ENCODE peak calls at places on chromosomes 12 and 14, in seven cellular contexts. F is cardiac muscle cell; N is brain microvascular endothelial cell; J is pancreas; X is transverse colon; A is tibial artery; T is naive thymus-derived CD4-positive, alpha-beta T cell. E is an unnamed sample. For H3K36me3, the result is how much of the 10 kb centered on the place peaks cover.

GRCh38 chr12:12399161-12399560 is 42.3 kb downstream of the BORCS5 start:
- DNase-seq in T (no peak), F (no peak), A (no peak), J (no peak), X (no peak), N (no peak), E (no peak)

GRCh38 chr12:26429070-26429691 is 233.8 kb downstream of the SSPN start:
- DNase-seq in X (no peak), J (no peak), F (no peak), T (no peak), A (no peak), N (no peak), E (no peak)

GRCh38 chr14:93720981-93721483 is 67.3 kb downstream of the PRIMA1 start:
- DNase-seq in T (no peak), A (peak), F (no peak), X (no peak), J (no peak), N (no peak), E (no peak)

GRCh38 chr12:124236651-124237050 is 58.2 kb upstream of the RFLNA start:
- DNase-seq in F (no peak), A (no peak), J (no peak), N (peak), T (no peak), X (peak), E (no peak)

GRCh38 chr14:35122696-35123387 is 490 bp downstream of the PRORP start:
- DNase-seq in F (no peak), A (no peak), N (peak), J (no peak), X (no peak), T (no peak), E (no peak)

GRCh38 chr12:124461851-124462623 is 105.4 kb downstream of the NCOR2 start:
- DNase-seq in X (no peak), T (no peak), N (no peak), A (no peak), F (no peak), J (no peak), E (no peak)

GRCh38 chr12:120630139-120630895 is 10.1 kb upstream of the CABP1 start:
- DNase-seq in J (no peak), T (no peak), F (no peak), X (no peak), N (no peak), A (no peak), E (no peak)

GRCh38 chr12:105622220-105622619 is 291.7 kb downstream of the C12orf75 start:
- DNase-seq in T (no peak), A (no peak), X (no peak), F (no peak), N (no peak), J (no peak), E (no peak)

GRCh38 chr12:120376009-120376408 is 7.0 kb upstream of the MSI1 start:
- DNase-seq in A (no peak), X (no peak), N (no peak), T (no peak), F (no peak), J (no peak), E (no peak)

GRCh38 chr12:88258396-88258795 is 116.3 kb downstream of the TMTC3 start:
- DNase-seq in T (no peak), F (no peak), A (no peak), J (no peak), X (no peak), N (no peak), E (no peak)

GRCh38 chr12:131592972-131593371 is 117.9 kb upstream of the SFSWAP start:
- DNase-seq in N (no peak), A (no peak), X (no peak), T (no peak), J (no peak), F (peak), E (no peak)

GRCh38 chr14:73492661-73493060 is 1.9 kb downstream of the RIOX1 start:
- DNase-seq in X (no peak), J (no peak), A (no peak), N (no peak), T (no peak), F (no peak), E (no peak)

GRCh38 chr14:101034986-101035385 is 131.5 kb upstream of the RTL1 start:
- DNase-seq in F (no peak), X (no peak), T (no peak), J (no peak), N (no peak), A (peak), E (no peak)

GRCh38 chr12:19288603-19289244 is 150.6 kb upstream of the AEBP2 start:
- DNase-seq in X (no peak), A (no peak), F (peak), N (no peak), T (no peak), J (no peak), E (no peak)

GRCh38 chr12:95943231-95943842 is at the start of gene AMDHD1:
- DNase-seq in X (peak), J (peak), F (peak), A (peak), T (peak), N (peak), E (peak)

GRCh38 chr14:35285168-35285990 is 6.8 kb upstream of the PSMA6 start:
- DNase-seq in N (no peak), T (no peak), A (no peak), X (no peak), F (no peak), J (no peak), E (no peak)

GRCh38 chr14:75279739-75280447 is 1.3 kb downstream of the FOS start:
- DNase-seq in A (peak), X (peak), T (peak), F (no peak), N (no peak), J (peak), E (peak)

GRCh38 chr14:78399316-78399889 is 229.2 kb downstream of the NRXN3 start:
- DNase-seq in J (no peak), A (no peak), X (no peak), N (peak), T (no peak), F (peak), E (no peak)

GRCh38 chr14:102958461-102958860 is 36.0 kb downstream of the AMN start:
- DNase-seq in N (no peak), A (no peak), T (no peak), F (no peak), J (no peak), X (no peak), E (no peak)

GRCh38 chr12:12338528-12339168 is 11.4 kb downstream of the MANSC1 start:
- DNase-seq in A (no peak), J (peak), N (no peak), F (no peak), T (no peak), X (no peak), E (no peak)

GRCh38 chr14:36647827-36648753 is 13.6 kb upstream of the PAX9 start:
- DNase-seq in T (no peak), X (no peak), J (peak), A (peak), N (peak), F (peak), E (peak)

GRCh38 chr14:101071493-101071891 is 168.0 kb upstream of the RTL1 start:
- DNase-seq in T (no peak), A (no peak), F (no peak), N (no peak), X (peak), J (peak), E (no peak)

GRCh38 chr12:27221625-27222387 is 22.3 kb upstream of the STK38L start:
- DNase-seq in J (no peak), N (no peak), A (no peak), X (no peak), T (no peak), F (no peak), E (no peak)

GRCh38 chr14:103855734-103856095 is 8.3 kb upstream of the PPP1R13B start:
- DNase-seq in F (no peak), T (no peak), N (no peak), J (no peak), A (no peak), X (no peak), E (no peak)

GRCh38 chr14:29926228-29926627 is 1.4 kb downstream of the PRKD1 start:
- DNase-seq in A (no peak), J (no peak), T (no peak), N (no peak), F (peak), X (no peak), E (no peak)

GRCh38 chr14:102683399-102684275 is 91.2 kb downstream of the RCOR1 start:
- DNase-seq in F (no peak), T (no peak), A (no peak), J (no peak), N (no peak), X (peak), E (no peak)

GRCh38 chr14:101873401-101873800 is 91.0 kb upstream of the DYNC1H1 start:
- DNase-seq in N (no peak), F (no peak), X (no peak), T (no peak), J (no peak), A (no peak), E (no peak)

GRCh38 chr14:29853272-29853671 is 74.4 kb downstream of the PRKD1 start:
- DNase-seq in T (no peak), X (no peak), A (no peak), J (no peak), F (no peak), N (no peak), E (no peak)

GRCh38 chr14:46574236-46574970 is 77.2 kb downstream of the RPL10L start:
- DNase-seq in N (peak), T (no peak), F (no peak), J (no peak), X (no peak), A (no peak), E (no peak)

GRCh38 chr14:82094819-82095218 is 561.2 kb upstream of the SEL1L start:
- DNase-seq in F (no peak), N (no peak), J (no peak), T (no peak), X (no peak), A (no peak), E (no peak)

GRCh38 chr12:131035268-131035681 is 81.6 kb downstream of the ADGRD1 start:
- DNase-seq in A (no peak), F (no peak), X (no peak), N (no peak), J (no peak), T (no peak), E (no peak)

GRCh38 chr12:116542345-116542950 is 16.7 kb upstream of the MAP1LC3B2 start:
- DNase-seq in A (no peak), F (no peak), X (no peak), J (no peak), T (no peak), N (no peak), E (no peak)

DNA sequence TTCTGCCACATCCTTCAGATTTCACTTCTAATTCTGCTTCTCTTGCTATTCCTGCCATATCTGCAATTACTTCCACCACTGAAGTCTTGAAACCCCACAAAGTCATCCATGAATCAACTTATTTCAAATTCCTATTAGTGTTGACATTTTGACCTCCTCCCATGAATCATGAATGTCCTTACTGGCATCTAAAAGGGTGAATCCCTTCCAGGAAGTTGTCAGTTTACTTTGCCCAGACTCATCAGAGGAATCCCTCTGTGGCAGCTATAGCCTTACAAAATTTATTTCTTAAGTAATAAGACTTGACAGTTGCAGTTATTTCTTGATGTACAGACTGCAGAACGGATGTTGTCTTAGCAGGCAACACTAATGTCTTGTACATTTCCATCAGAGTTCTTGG is 162.9 kb downstream of the PCNX1 start:
- DNase-seq in X (no peak), A (no peak), J (no peak), N (no peak), F (no peak), T (no peak), E (no peak)
- H3K36me3 ChIP-seq in X (under half), A (under half), J (under half), N (under half), F (under half), T (under half), E (under half)

DNA sequence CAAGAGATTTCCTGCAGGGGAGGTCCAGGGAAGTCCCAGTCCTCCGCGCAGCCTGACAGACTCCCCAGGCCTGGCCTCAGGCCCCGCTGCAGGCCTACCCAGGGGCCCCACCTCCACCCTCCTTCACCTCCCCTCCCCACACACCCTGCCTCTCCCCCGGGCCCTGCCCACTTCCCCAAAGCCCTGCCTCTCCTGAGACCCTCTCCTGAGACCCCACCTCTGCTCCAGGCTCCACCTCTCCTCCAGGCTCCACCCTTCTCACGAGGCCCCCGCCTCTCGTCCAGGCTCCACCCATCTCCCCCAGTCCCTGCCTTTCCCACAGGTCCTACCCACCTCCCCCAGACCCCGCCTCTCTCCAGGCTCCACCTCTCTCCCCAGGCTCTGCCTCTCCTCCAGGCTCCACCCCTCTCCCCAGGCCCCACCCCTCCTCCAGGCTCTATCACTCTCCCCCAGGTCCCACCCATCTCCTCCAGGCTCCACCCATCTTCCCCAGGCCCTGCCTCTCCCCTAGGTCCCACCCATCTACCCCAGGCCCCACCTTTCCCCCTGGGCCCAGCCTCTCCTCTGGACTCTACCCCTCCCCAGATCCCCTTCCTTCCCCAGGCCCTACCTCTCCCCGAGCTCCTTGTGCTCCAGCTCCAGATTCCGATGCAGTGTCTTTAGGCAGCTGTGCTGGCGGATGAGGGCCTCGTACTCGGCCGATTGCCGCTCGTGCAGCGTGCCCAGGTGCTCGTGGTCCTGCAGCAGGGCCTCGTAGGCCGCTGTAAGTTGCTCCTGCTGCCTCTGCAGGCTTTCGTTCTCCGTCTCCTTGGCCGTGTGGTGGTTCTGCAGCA is 58.8 kb upstream of the GPR68 start:
- DNase-seq in T (peak), X (no peak), A (no peak), N (no peak), J (no peak), F (peak), E (peak)
- H3K36me3 ChIP-seq in T (half or more), X (under half), A (under half), N (under half), J (under half), F (under half), E (under half)

GRCh38 chr12:49560695-49561094 is 7.2 kb downstream of the MCRS1 start:
- DNase-seq in X (no peak), A (no peak), N (no peak), T (no peak), F (no peak), J (no peak), E (no peak)

GRCh38 chr12:49557187-49557916 is 10.6 kb downstream of the MCRS1 start:
- DNase-seq in F (no peak), X (no peak), A (no peak), T (no peak), N (no peak), J (no peak), E (peak)

GRCh38 chr12:49558526-49558925 is 9.4 kb downstream of the MCRS1 start:
- DNase-seq in F (no peak), X (no peak), A (no peak), T (no peak), N (no peak), J (no peak), E (no peak)

GRCh38 chr12:49557917-49558215 is 10.1 kb downstream of the MCRS1 start:
- DNase-seq in F (no peak), A (no peak), J (no peak), N (no peak), X (no peak), T (no peak), E (peak)

DNA sequence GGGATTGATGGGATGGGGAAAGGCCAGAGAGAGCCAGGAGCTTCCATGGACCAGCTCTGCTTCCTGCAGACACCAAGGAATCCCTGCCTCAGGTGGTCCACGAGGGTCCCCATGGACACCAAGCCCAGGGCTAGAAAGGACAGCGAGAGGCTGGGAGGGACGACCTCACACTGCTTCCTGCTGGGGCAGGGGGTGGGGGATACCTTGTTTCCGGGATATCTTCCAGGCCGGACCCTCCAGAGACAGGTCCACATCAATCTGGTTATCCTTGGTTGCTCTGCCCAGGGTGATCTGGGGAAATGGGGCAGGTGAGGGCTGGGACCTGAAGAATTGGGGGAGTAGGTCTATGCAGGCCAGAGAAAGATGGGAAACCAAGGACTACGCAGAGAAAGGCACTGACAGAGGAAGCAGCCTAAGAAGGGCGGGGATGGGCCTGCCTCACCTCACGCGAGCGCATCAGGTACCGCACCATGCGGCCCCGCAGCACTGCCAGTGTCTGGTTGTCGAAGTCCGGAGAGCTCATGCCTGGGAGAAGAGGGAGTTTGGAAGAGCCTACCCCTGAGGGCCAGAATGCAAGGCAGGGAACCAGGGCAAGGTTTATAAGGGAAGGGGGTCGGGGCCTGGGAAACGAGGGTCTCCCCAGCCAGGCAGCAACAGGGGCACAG is 8.8 kb downstream of the MCRS1 start:
- DNase-seq in T (no peak), F (no peak), X (no peak), J (no peak), N (no peak), A (no peak), E (no peak)
- H3K36me3 ChIP-seq in T (half or more), F (under half), X (under half), J (half or more), N (half or more), A (half or more), E (half or more)

GRCh38 chr12:6551496-6552139 is 4.2 kb downstream of the IFFO1 start:
- DNase-seq in N (peak), X (no peak), J (no peak), A (no peak), T (no peak), F (no peak), E (peak)

GRCh38 chr12:6552140-6552551 is 3.7 kb downstream of the IFFO1 start:
- DNase-seq in F (peak), T (no peak), X (no peak), N (no peak), A (peak), J (no peak), E (peak)

GRCh38 chr12:6549379-6550151 is 6.3 kb downstream of the IFFO1 start:
- DNase-seq in J (no peak), A (no peak), F (no peak), X (no peak), N (no peak), T (no peak), E (no peak)

GRCh38 chr12:6550294-6551062 is 5.4 kb downstream of the IFFO1 start:
- DNase-seq in J (no peak), N (no peak), A (no peak), F (no peak), T (no peak), X (no peak), E (no peak)

DNA sequence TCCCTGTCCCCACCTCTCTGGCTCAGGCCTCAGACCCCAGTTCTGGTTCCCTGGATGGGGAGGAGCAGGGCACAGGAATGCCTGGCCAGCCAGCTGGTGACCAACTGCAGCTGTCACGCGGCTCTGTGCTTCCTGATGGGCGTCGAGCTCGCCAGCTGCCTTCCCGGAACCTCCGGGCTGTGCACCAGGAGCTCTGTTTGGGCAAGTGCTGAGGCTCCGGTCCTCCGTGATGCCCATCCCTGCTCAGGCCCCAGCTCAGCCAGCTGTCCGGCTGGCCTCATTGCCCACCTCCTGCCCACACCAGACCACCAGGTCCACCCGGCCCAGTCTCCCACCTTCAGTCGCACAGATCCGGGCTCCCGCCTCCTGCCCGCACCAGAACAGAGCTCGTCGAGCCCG is 4.8 kb downstream of the IFFO1 start:
- DNase-seq in J (no peak), A (peak), N (no peak), X (peak), F (no peak), T (no peak), E (peak)
- H3K36me3 ChIP-seq in J (under half), A (under half), N (under half), X (under half), F (under half), T (half or more), E (under half)

GRCh38 chr12:43692064-43692463 is 66.5 kb downstream of the PUS7L start:
- DNase-seq in F (no peak), N (peak), X (no peak), T (no peak), J (no peak), A (no peak), E (no peak)

GRCh38 chr12:43694879-43695278 is 63.7 kb downstream of the PUS7L start:
- DNase-seq in X (no peak), A (no peak), J (no peak), F (no peak), N (no peak), T (no peak), E (no peak)

DNA sequence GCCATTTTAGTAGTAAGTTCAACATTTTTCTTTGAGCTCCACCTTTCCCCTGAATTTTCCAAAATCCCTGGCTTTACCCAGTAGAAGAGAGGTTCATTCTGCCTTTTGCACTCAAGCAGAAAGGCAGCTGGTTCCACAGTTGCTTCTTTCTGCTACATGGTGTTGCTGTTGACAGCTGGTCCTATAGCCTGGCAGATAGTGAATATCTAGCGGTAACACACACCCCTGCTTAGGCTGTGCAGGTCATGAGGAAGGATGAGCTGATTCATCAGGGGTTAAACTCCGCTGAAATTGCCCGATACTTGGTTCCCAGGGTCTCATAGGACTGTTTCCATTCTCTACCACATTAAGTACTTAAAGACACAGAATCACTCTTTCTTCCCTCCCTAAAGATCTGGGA is 62.4 kb downstream of the PUS7L start:
- DNase-seq in J (no peak), X (no peak), F (peak), T (no peak), N (no peak), A (no peak), E (no peak)
- H3K36me3 ChIP-seq in J (under half), X (under half), F (under half), T (under half), N (under half), A (under half), E (under half)

GRCh38 chr12:75505706-75506312 is 5.6 kb downstream of the KRR1 start:
- DNase-seq in N (no peak), X (no peak), F (peak), T (peak), J (no peak), A (no peak), E (no peak)

GRCh38 chr12:75508159-75508558 is 3.2 kb downstream of the KRR1 start:
- DNase-seq in A (no peak), T (no peak), J (no peak), F (no peak), X (no peak), N (no peak), E (no peak)

GRCh38 chr12:75503866-75504265 is 7.5 kb downstream of the KRR1 start:
- DNase-seq in A (no peak), T (no peak), N (no peak), F (no peak), J (no peak), X (no peak), E (no peak)

GRCh38 chr12:75503459-75503858 is 8.0 kb downstream of the KRR1 start:
- DNase-seq in N (no peak), F (no peak), A (no peak), J (no peak), T (no peak), X (no peak), E (no peak)
- H3K36me3 ChIP-seq in N (under half), F (half or more), A (under half), J (under half), T (half or more), X (under half), E (under half)